ENCODE peak calls at places on chromosomes 13 and 19, in nine cellular contexts. O is left cardiac atrium; X is NT2/D1; Z is HFFc6; L is RWPE1; W is H9; N is DMS153; A is stimulated activated CD4-positive, alpha-beta T cell treated with anti-CD3 and anti-CD28 coated beads, Interleukin-4, amount 100 ng/mL, for 4 hours; Y is epithelial cell of prostate. J is an unnamed sample.

GRCh38 chr19:11106477-11106876 is 17.2 kb downstream of the LDLR start:
- DNase-seq in O (peak), X (no peak), Z (no peak), L (no peak), W (no peak), N (no peak), A (no peak), Y (no peak), J (no peak)

GRCh38 chr19:43723588-43723987 is 7.7 kb downstream of the IRGC start:
- DNase-seq in O (no peak), X (no peak), Z (no peak), L (no peak), W (no peak), N (no peak), A (no peak), Y (no peak), J (peak)

GRCh38 chr19:51293571-51294210 is 17.8 kb upstream of the IGLON5 start:
- DNase-seq in O (no peak), X (no peak), Z (no peak), L (no peak), W (peak), N (no peak), A (no peak), Y (no peak), J (no peak)

GRCh38 chr19:19039901-19040300 is 6.5 kb downstream of the ARMC6 start:
- DNase-seq in O (no peak), X (no peak), Z (no peak), L (no peak), W (no peak), N (no peak), A (no peak), Y (no peak), J (no peak)

GRCh38 chr13:52862358-52863206 is 14.1 kb upstream of the PCDH8 start:
- DNase-seq in O (no peak), X (no peak), Z (no peak), L (peak), W (peak), N (no peak), A (no peak), Y (no peak), J (peak)

GRCh38 chr13:107301724-107302374 is 733.9 kb upstream of the ARGLU1 start:
- DNase-seq in O (no peak), X (peak), Z (no peak), L (no peak), W (peak), N (peak), A (no peak), Y (no peak), J (no peak)

GRCh38 chr13:49148405-49148804 is 71.7 kb upstream of the MLNR start:
- DNase-seq in O (no peak), X (no peak), Z (no peak), L (no peak), W (no peak), N (no peak), A (no peak), Y (no peak), J (no peak)

GRCh38 chr19:40556953-40557530 is 19.6 kb upstream of the SHKBP1 start:
- DNase-seq in O (no peak), X (no peak), Z (no peak), L (no peak), W (no peak), N (no peak), A (no peak), Y (no peak), J (no peak)

GRCh38 chr19:1045247-1045603 is 5.3 kb downstream of the ABCA7 start:
- DNase-seq in O (peak), X (no peak), Z (peak), L (no peak), W (peak), N (no peak), A (no peak), Y (no peak), J (no peak)

GRCh38 chr19:39497850-39498261 is 891 bp upstream of the DLL3 start:
- DNase-seq in O (no peak), X (no peak), Z (no peak), L (no peak), W (peak), N (peak), A (no peak), Y (no peak), J (peak)

GRCh38 chr13:66071018-66071417 is 1159.1 kb downstream of the PCDH9 start:
- DNase-seq in O (no peak), X (no peak), Z (no peak), L (no peak), W (no peak), N (no peak), A (no peak), Y (no peak), J (no peak)

GRCh38 chr13:40585911-40586471 is 80.5 kb downstream of the FOXO1 start:
- DNase-seq in O (no peak), X (no peak), Z (no peak), L (no peak), W (no peak), N (no peak), A (no peak), Y (no peak), J (peak)

GRCh38 chr13:76552807-76553206 is 333.4 kb downstream of the KCTD12 start:
- DNase-seq in O (no peak), X (no peak), Z (no peak), L (no peak), W (no peak), N (no peak), A (no peak), Y (no peak), J (no peak)

GRCh38 chr19:49763230-49763629 is at the start of gene TSKS:
- DNase-seq in O (no peak), X (no peak), Z (no peak), L (no peak), W (no peak), N (no peak), A (no peak), Y (no peak), J (no peak)

GRCh38 chr13:114106991-114107685 is 25.3 kb downstream of the RASA3 start:
- DNase-seq in O (peak), X (no peak), Z (no peak), L (no peak), W (no peak), N (no peak), A (no peak), Y (no peak), J (no peak)

GRCh38 chr13:112781287-112781686 is 91.4 kb downstream of the ATP11A start:
- DNase-seq in O (no peak), X (no peak), Z (no peak), L (no peak), W (no peak), N (no peak), A (no peak), Y (no peak), J (no peak)

GRCh38 chr13:75702476-75702875 is 66.3 kb downstream of the LMO7 start:
- DNase-seq in O (no peak), X (no peak), Z (no peak), L (no peak), W (no peak), N (no peak), A (no peak), Y (no peak), J (no peak)

GRCh38 chr13:28872427-28873176 is 52.5 kb downstream of the MTUS2 start:
- DNase-seq in O (no peak), X (no peak), Z (no peak), L (no peak), W (no peak), N (no peak), A (no peak), Y (no peak), J (no peak)

GRCh38 chr13:112452380-112453206 is 76.4 kb downstream of the SPACA7 start:
- DNase-seq in O (no peak), X (no peak), Z (no peak), L (no peak), W (peak), N (no peak), A (no peak), Y (no peak), J (no peak)

GRCh38 chr13:46561691-46562090 is 8.7 kb downstream of the LRCH1 start:
- DNase-seq in O (no peak), X (no peak), Z (no peak), L (no peak), W (no peak), N (no peak), A (no peak), Y (no peak), J (no peak)

GRCh38 chr13:111267205-111267604 is 53.2 kb upstream of the TEX29 start:
- DNase-seq in O (no peak), X (no peak), Z (no peak), L (no peak), W (no peak), N (no peak), A (no peak), Y (no peak), J (no peak)

GRCh38 chr19:38737297-38737865 is 6.9 kb downstream of the CAPN12 start:
- DNase-seq in O (no peak), X (no peak), Z (no peak), L (no peak), W (no peak), N (no peak), A (no peak), Y (no peak), J (no peak)

GRCh38 chr19:8445488-8446001 is 770 bp downstream of the HNRNPM start:
- DNase-seq in O (peak), X (no peak), Z (no peak), L (peak), W (no peak), N (no peak), A (peak), Y (no peak), J (peak)